ENCODE peak calls at places on chromosomes 13 and 19, in eight cellular contexts. T, A, M, Y, X, U, P and R are unnamed samples.

GRCh38 chr19:28075229-28075628 is 1137.7 kb downstream of the UQCRFS1 start:
- DNase-seq in P (no peak), Y (no peak), U (no peak), A (no peak), M (no peak), X (no peak), T (no peak), R (no peak)

GRCh38 chr13:96053003-96053703 is at the start of gene UGGT2:
- DNase-seq in P (peak), X (peak), Y (peak), A (no peak), T (peak), M (peak), U (peak), R (peak)

GRCh38 chr19:55336101-55336500 is 3.6 kb upstream of the KMT5C start:
- DNase-seq in P (no peak), Y (no peak), M (no peak), A (no peak), X (no peak), U (no peak), T (no peak), R (no peak)

GRCh38 chr19:33393286-33394005 is 19.9 kb downstream of the CEBPG start:
- DNase-seq in A (no peak), Y (peak), P (no peak), T (peak), X (no peak), U (no peak), M (no peak), R (no peak)

GRCh38 chr13:85497652-85498051 is 301.6 kb downstream of the SLITRK6 start:
- DNase-seq in M (no peak), X (no peak), A (no peak), U (no peak), Y (no peak), P (no peak), T (no peak), R (peak)

GRCh38 chr13:63190742-63191141 is 1775.1 kb upstream of the PCDH20 start:
- DNase-seq in X (no peak), U (no peak), A (no peak), P (no peak), Y (no peak), M (no peak), T (no peak), R (no peak)

GRCh38 chr19:54114340-54114826 is 1.1 kb downstream of the TFPT start:
- DNase-seq in T (no peak), P (peak), Y (peak), M (peak), U (peak), X (no peak), A (peak), R (no peak)

GRCh38 chr19:14370169-14370998 is 10.9 kb upstream of the ADGRE5 start:
- DNase-seq in M (peak), X (no peak), P (no peak), Y (no peak), A (peak), T (no peak), U (peak), R (no peak)

GRCh38 chr13:40986328-40986856 is 32.7 kb downstream of the ELF1 start:
- DNase-seq in A (no peak), T (no peak), X (no peak), P (peak), M (no peak), U (no peak), Y (no peak), R (peak)

GRCh38 chr13:70408865-70409264 is 300.6 kb upstream of the KLHL1 start:
- DNase-seq in M (no peak), P (no peak), A (no peak), X (no peak), Y (no peak), U (no peak), T (no peak), R (no peak)

GRCh38 chr13:102571075-102571474 is 25.7 kb upstream of the TPP2 start:
- DNase-seq in P (no peak), U (no peak), X (no peak), Y (no peak), M (no peak), A (no peak), T (no peak), R (no peak)

GRCh38 chr13:43269037-43269476 is 245.7 kb downstream of the DNAJC15 start:
- DNase-seq in Y (no peak), P (no peak), M (no peak), U (no peak), X (peak), T (peak), A (no peak), R (peak)

GRCh38 chr13:107203146-107203847 is 635.4 kb upstream of the ARGLU1 start:
- DNase-seq in T (no peak), U (peak), P (no peak), M (peak), A (no peak), X (peak), Y (no peak), R (no peak)

GRCh38 chr19:35879770-35880317 is 11.5 kb downstream of the APLP1 start:
- DNase-seq in A (peak), Y (peak), T (peak), X (peak), P (peak), U (peak), M (peak), R (peak)

GRCh38 chr19:40335855-40336700 is 12.1 kb downstream of the C19orf47 start:
- DNase-seq in U (no peak), X (no peak), M (no peak), P (no peak), Y (no peak), A (no peak), T (no peak), R (peak)

GRCh38 chr13:32905063-32905863 is 111.0 kb upstream of the KL start:
- DNase-seq in U (peak), X (no peak), Y (no peak), M (peak), A (no peak), P (peak), T (no peak), R (no peak)

GRCh38 chr19:23409392-23410048 is 14.2 kb upstream of the ZNF91 start:
- DNase-seq in M (no peak), U (no peak), X (no peak), Y (no peak), T (no peak), A (no peak), P (no peak), R (no peak)

GRCh38 chr13:109870281-109871017 is 84.1 kb upstream of the IRS2 start:
- DNase-seq in M (no peak), Y (no peak), X (no peak), A (no peak), U (no peak), P (no peak), T (no peak), R (no peak)

GRCh38 chr13:20016649-20017364 is 58.3 kb downstream of the ZMYM2 start:
- DNase-seq in P (no peak), M (no peak), T (no peak), A (no peak), Y (no peak), U (no peak), X (no peak), R (no peak)

GRCh38 chr19:48741222-48741999 is 1.0 kb upstream of the RASIP1 start:
- DNase-seq in A (peak), X (no peak), U (peak), P (no peak), T (peak), Y (no peak), M (peak), R (no peak)

GRCh38 chr13:20911037-20911436 is 8.5 kb upstream of the XPO4 start:
- DNase-seq in U (no peak), A (no peak), X (no peak), Y (no peak), T (peak), P (no peak), M (no peak), R (no peak)